ENCODE peak calls at places on chromosomes 2 and 18, in ten cellular contexts. I is IMR-90; K is NCI-H2107; V is WERI-Rb-1; S is HCT116; T is AG04449; G is stimulated activated CD8-positive, alpha-beta memory T cell treated with anti-CD3 and anti-CD28 coated beads, Interleukin-7, amount 100 ng/mL, for 1 hour; E is activated T-cell treated with anti-CD3 and anti-CD28 coated beads for 1 hour; Z is left cardiac atrium; L is ureter. B is an unnamed sample.

GRCh38 chr2:133459590-133459989 is 108.7 kb downstream of the NCKAP5 start:
- DNase-seq in Z (no peak), E (no peak), T (no peak), V (no peak), S (no peak), G (no peak), I (no peak), L (no peak), K (no peak), B (no peak)

GRCh38 chr18:80140455-80140985 is 31.5 kb downstream of the ADNP2 start:
- DNase-seq in K (no peak), Z (no peak), I (no peak), T (no peak), V (no peak), L (no peak), S (no peak), G (no peak), E (no peak), B (no peak)

GRCh38 chr2:110863726-110864125 is 131.4 kb downstream of the ACOXL start:
- DNase-seq in I (no peak), T (no peak), E (no peak), K (no peak), G (no peak), S (no peak), L (no peak), Z (no peak), V (no peak), B (no peak)

GRCh38 chr18:68314403-68314802 is 400.5 kb downstream of the TMX3 start:
- DNase-seq in L (no peak), T (no peak), Z (no peak), S (no peak), K (no peak), G (no peak), E (no peak), V (no peak), I (peak), B (no peak)

GRCh38 chr2:191643425-191643824 is 34.5 kb upstream of the NABP1 start:
- DNase-seq in T (no peak), E (no peak), L (no peak), V (no peak), Z (no peak), K (no peak), I (no peak), G (no peak), S (no peak), B (no peak)

GRCh38 chr2:106575955-106576354 is 88.8 kb downstream of the CD8B2 start:
- DNase-seq in S (no peak), T (peak), G (no peak), Z (peak), E (no peak), L (no peak), V (peak), K (peak), I (peak), B (no peak)

GRCh38 chr2:167843657-167844056 is 403.7 kb downstream of the STK39 start:
- DNase-seq in K (no peak), V (no peak), L (no peak), T (no peak), I (no peak), S (no peak), G (no peak), E (no peak), Z (no peak), B (no peak)

GRCh38 chr2:170924969-170925368 is 4.1 kb upstream of the GORASP2 start:
- DNase-seq in K (no peak), E (no peak), L (no peak), S (no peak), G (no peak), I (no peak), V (no peak), T (no peak), Z (no peak), B (no peak)

B was measured in activated B cell treated with CpG ODN at 0.5 μM for 24 hours.